ENCODE peak calls at places on chromosomes 13 and 19, in six cellular contexts. D is H9, Y is sigmoid colon, S is progenitor cell of endocrine pancreas, V is fibroblast of the aortic adventitia, P is activated B cell treated with CpG ODN at 0.5 μM for 24 hours. Q is an unnamed sample.

GRCh38 chr13:33080962-33081655 is 64.9 kb downstream of the KL start:
- DNase-seq in D (no peak), Y (no peak), S (no peak), V (peak; percentile 47), P (no peak), Q (no peak)

GRCh38 chr13:19587635-19588300 is 26.4 kb upstream of the TPTE2 start:
- DNase-seq in D (no peak), Y (no peak), S (no peak), V (peak; percentile 52), P (no peak), Q (no peak)

GRCh38 chr13:40916207-40916998 is 102.7 kb downstream of the ELF1 start:
- DNase-seq in D (no peak), Y (no peak), S (no peak), V (peak; percentile 42), P (no peak), Q (no peak)

GRCh38 chr13:100673376-100673830 is 1.2 kb downstream of the TMTC4 start:
- DNase-seq in D (peak; percentile 47), Y (no peak), S (peak; percentile 14), V (no peak), P (peak; percentile 24), Q (peak; percentile 50)

GRCh38 chr19:35143231-35143715 is at the start of gene FXYD7:
- DNase-seq in D (peak; percentile 65), Y (no peak), S (no peak), V (no peak), P (no peak), Q (no peak)

GRCh38 chr19:18477042-18477760 is 39.3 kb upstream of the ISYNA1 start:
- DNase-seq in D (no peak), Y (no peak), S (no peak), V (no peak), P (no peak), Q (no peak)

GRCh38 chr19:8468761-8469458 is 24.1 kb downstream of the HNRNPM start:
- DNase-seq in D (no peak), Y (no peak), S (no peak), V (peak; percentile 27), P (no peak), Q (no peak)

GRCh38 chr13:32075150-32075851 is 43.7 kb downstream of the FRY start:
- DNase-seq in D (no peak), Y (no peak), S (no peak), V (no peak), P (no peak), Q (no peak)

GRCh38 chr13:57634829-57635165 is 3.3 kb downstream of the PCDH17 start:
- DNase-seq in D (peak; percentile 58), Y (no peak), S (no peak), V (no peak), P (no peak), Q (no peak)

GRCh38 chr13:41716236-41716635 is 244.7 kb downstream of the VWA8 start:
- DNase-seq in D (no peak), Y (no peak), S (no peak), V (no peak), P (no peak), Q (no peak)

GRCh38 chr19:3450796-3451411 is 29.4 kb downstream of the SMIM24 start:
- DNase-seq in D (no peak), Y (peak; percentile 96), S (no peak), V (peak; percentile 100), P (no peak), Q (no peak)

GRCh38 chr19:49767380-49767779 is 579 bp downstream of the AP2A1 start:
- DNase-seq in D (no peak), Y (no peak), S (no peak), V (peak; percentile 11), P (no peak), Q (no peak)

GRCh38 chr19:15464394-15465385 is at the start of gene RASAL3:
- DNase-seq in D (peak; percentile 59), Y (no peak), S (no peak), V (peak; percentile 43), P (peak; percentile 33), Q (no peak)

GRCh38 chr13:95540848-95541247 is 11.7 kb upstream of the CLDN10 start:
- DNase-seq in D (no peak), Y (no peak), S (no peak), V (no peak), P (no peak), Q (no peak)

GRCh38 chr19:45577111-45577905 is 7.3 kb downstream of the OPA3 start:
- DNase-seq in D (no peak), Y (peak; percentile 79), S (peak; percentile 30), V (peak; percentile 89), P (no peak), Q (no peak)

GRCh38 chr13:26459276-26460131 is 98.0 kb upstream of the WASF3 start:
- DNase-seq in D (no peak), Y (no peak), S (no peak), V (no peak), P (no peak), Q (no peak)

GRCh38 chr19:3466630-3467029 is 13.7 kb downstream of the SMIM24 start:
- DNase-seq in D (no peak), Y (no peak), S (no peak), V (no peak), P (no peak), Q (no peak)

GRCh38 chr13:98295371-98295770 is 118.3 kb upstream of the RNF113B start:
- DNase-seq in D (no peak), Y (no peak), S (no peak), V (no peak), P (no peak), Q (no peak)

GRCh38 chr19:16076958-16077611 is 790 bp downstream of the TPM4 start:
- DNase-seq in D (no peak), Y (peak; percentile 87), S (no peak), V (no peak), P (peak; percentile 39), Q (peak; percentile 49)

GRCh38 chr19:607301-608154 is 17.8 kb downstream of the HCN2 start:
- DNase-seq in D (no peak), Y (no peak), S (no peak), V (no peak), P (no peak), Q (no peak)

GRCh38 chr13:95588721-95589120 is 36.2 kb downstream of the CLDN10 start:
- DNase-seq in D (no peak), Y (no peak), S (no peak), V (peak; percentile 62), P (no peak), Q (no peak)

GRCh38 chr13:108427355-108427754 is 157.8 kb downstream of the TNFSF13B start:
- DNase-seq in D (no peak), Y (no peak), S (no peak), V (no peak), P (no peak), Q (no peak)

GRCh38 chr19:18270304-18270703 is 3.9 kb downstream of the IQCN start:
- DNase-seq in D (no peak), Y (no peak), S (no peak), V (no peak), P (no peak), Q (no peak)

GRCh38 chr19:43809762-43810696 is 7.8 kb upstream of the LYPD5 start:
- DNase-seq in D (no peak), Y (no peak), S (no peak), V (peak; percentile 76), P (no peak), Q (no peak)

GRCh38 chr13:50365683-50366391 is 350.6 kb downstream of the KCNRG start:
- DNase-seq in D (no peak), Y (no peak), S (no peak), V (no peak), P (no peak), Q (no peak)

GRCh38 chr13:95536629-95537241 is 15.8 kb upstream of the CLDN10 start:
- DNase-seq in D (no peak), Y (no peak), S (no peak), V (peak; percentile 59), P (no peak), Q (no peak)

GRCh38 chr19:33699754-33700407 is 78.1 kb downstream of the CHST8 start:
- DNase-seq in D (no peak), Y (peak; percentile 40), S (no peak), V (no peak), P (no peak), Q (no peak)

GRCh38 chr13:113495494-113496251 is 5.2 kb upstream of the DCUN1D2 start:
- DNase-seq in D (peak; percentile 65), Y (no peak), S (no peak), V (peak; percentile 16), P (no peak), Q (no peak)
- TF ChIP-seq CTCF in D (no peak), Y (no peak), S (no peak), V (no peak), P (no peak), Q (no peak)

GRCh38 chr13:80361298-80361697 is 20.4 kb upstream of the SPRY2 start:
- DNase-seq in D (no peak), Y (no peak), S (no peak), V (no peak), P (no peak), Q (no peak)

GRCh38 chr13:80363890-80364503 is 23.1 kb upstream of the SPRY2 start:
- DNase-seq in D (no peak), Y (no peak), S (no peak), V (peak; percentile 69), P (no peak), Q (no peak)

GRCh38 chr13:80360298-80360827 is 19.4 kb upstream of the SPRY2 start:
- DNase-seq in D (no peak), Y (no peak), S (no peak), V (no peak), P (no peak), Q (no peak)

GRCh38 chr13:80362488-80362887 is 21.6 kb upstream of the SPRY2 start:
- DNase-seq in D (no peak), Y (no peak), S (no peak), V (no peak), P (no peak), Q (no peak)

GRCh38 chr13:80361883-80362327 is 21.0 kb upstream of the SPRY2 start:
- DNase-seq in D (peak; percentile 36), Y (no peak), S (no peak), V (no peak), P (no peak), Q (no peak)
- TF ChIP-seq CTCF in D (peak; percentile 44), Y (no peak), S (no peak), V (no peak), P (no peak), Q (no peak)

GRCh38 chr19:6424939-6425731 is 524 bp upstream of the KHSRP start:
- DNase-seq in D (peak; percentile 100), Y (peak; percentile 100), S (peak; percentile 98), V (peak; percentile 100), P (peak; percentile 92), Q (peak; percentile 98)
- TF ChIP-seq CTCF in D (no peak), Y (no peak), S (no peak), V (no peak), P (no peak), Q (no peak)

GRCh38 chr19:10223488-10224213 is 7.5 kb downstream of the S1PR2 start:
- DNase-seq in D (no peak), Y (no peak), S (no peak), V (no peak), P (no peak), Q (no peak)

GRCh38 chr19:10217085-10217484 is 14.0 kb downstream of the S1PR2 start:
- DNase-seq in D (no peak), Y (no peak), S (no peak), V (no peak), P (no peak), Q (no peak)

GRCh38 chr19:10222201-10222890 is 8.8 kb downstream of the S1PR2 start:
- DNase-seq in D (no peak), Y (no peak), S (no peak), V (no peak), P (no peak), Q (no peak)

GRCh38 chr19:10220695-10221094 is 10.4 kb downstream of the S1PR2 start:
- DNase-seq in D (no peak), Y (no peak), S (no peak), V (no peak), P (no peak), Q (no peak)

GRCh38 chr19:10219678-10220077 is 11.5 kb downstream of the S1PR2 start:
- DNase-seq in D (peak; percentile 79), Y (no peak), S (no peak), V (peak; percentile 46), P (no peak), Q (no peak)
- TF ChIP-seq CTCF in D (peak; percentile 69), Y (no peak), S (peak; percentile 43), V (peak; percentile 56), P (no peak), Q (peak; percentile 14)